ENCODE peak calls at places on chromosomes 2 and 18, in six cellular contexts. M is HCT116, J is H1, V is GM12878, X is HepG2, C is K562. A is an unnamed sample.

GRCh38 chr2:195613922-195614321 is 43.1 kb upstream of the SLC39A10 start:
- DNase-seq in M (no peak), J (no peak), V (no peak), X (peak; percentile 41), C (peak; percentile 21), A (peak; percentile 22)

GRCh38 chr2:229191413-229191812 is 79.7 kb downstream of the PID1 start:
- DNase-seq in M (no peak), J (no peak), V (no peak), X (no peak), C (no peak), A (no peak)

GRCh38 chr2:223050188-223050587 is 1.8 kb upstream of the KCNE4 start:
- DNase-seq in M (no peak), J (no peak), V (no peak), X (no peak), C (no peak), A (no peak)

GRCh38 chr2:46161921-46162320 is 135.3 kb upstream of the EPAS1 start:
- DNase-seq in M (no peak), J (no peak), V (no peak), X (no peak), C (no peak), A (no peak)

GRCh38 chr2:212811036-212811805 is 272.6 kb upstream of the ERBB4 start:
- DNase-seq in M (no peak), J (no peak), V (no peak), X (no peak), C (no peak), A (no peak)

GRCh38 chr18:22538463-22538862 is 120.7 kb upstream of the CTAGE1 start:
- DNase-seq in M (no peak), J (no peak), V (no peak), X (no peak), C (no peak), A (no peak)

GRCh38 chr2:168192839-168193616 is 54.4 kb downstream of the STK39 start:
- DNase-seq in M (no peak), J (no peak), V (no peak), X (no peak), C (no peak), A (no peak)

GRCh38 chr2:240526521-240526920 is 31.3 kb downstream of the ANKMY1 start:
- DNase-seq in M (no peak), J (no peak), V (no peak), X (no peak), C (no peak), A (no peak)

GRCh38 chr2:35522434-35522833 is 833.1 kb upstream of the CRIM1 start:
- DNase-seq in M (no peak), J (no peak), V (no peak), X (no peak), C (no peak), A (peak; percentile 56)

GRCh38 chr2:207046642-207047213 is 107.4 kb downstream of the CPO start:
- DNase-seq in M (no peak), J (no peak), V (no peak), X (no peak), C (no peak), A (no peak)

GRCh38 chr2:202099515-202099914 is 26.5 kb downstream of the KIAA2012 start:
- DNase-seq in M (no peak), J (no peak), V (no peak), X (no peak), C (no peak), A (no peak)

GRCh38 chr2:216584112-216584511 is 49.1 kb upstream of the IGFBP2 start:
- DNase-seq in M (no peak), J (no peak), V (no peak), X (peak; percentile 38), C (no peak), A (no peak)

GRCh38 chr2:61254536-61254935 is 92.5 kb downstream of the C2orf74 start:
- DNase-seq in M (no peak), J (no peak), V (no peak), X (no peak), C (no peak), A (no peak)

GRCh38 chr18:50879302-50880107 is 587 bp downstream of the ME2 start:
- DNase-seq in M (no peak), J (no peak), V (no peak), X (peak; percentile 18), C (peak; percentile 5), A (no peak)

GRCh38 chr18:8890957-8891464 is 185.7 kb downstream of the MTCL1 start:
- DNase-seq in M (peak; percentile 77), J (peak; percentile 60), V (no peak), X (peak; percentile 39), C (peak; percentile 65), A (peak; percentile 81)

DNA sequence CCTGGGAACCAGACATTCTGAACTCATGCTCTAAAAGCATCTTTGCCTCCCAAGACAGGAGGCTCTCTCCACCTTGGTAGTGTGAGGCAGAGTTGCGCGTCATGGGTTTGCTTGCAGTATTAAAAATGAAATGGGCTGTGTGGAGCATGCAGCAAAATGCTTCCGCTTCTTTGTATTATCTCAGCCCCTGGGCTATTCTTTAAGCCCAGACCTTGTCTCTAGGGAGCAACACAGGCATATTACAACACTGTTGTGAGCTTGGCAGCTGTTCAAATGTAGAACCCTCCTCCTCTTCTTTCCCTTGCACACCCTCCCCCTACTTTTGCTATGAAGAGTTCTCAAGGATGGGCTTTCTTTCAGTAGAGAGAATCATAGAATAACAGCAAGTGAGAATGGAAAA is 185.1 kb upstream of the LHCGR start:
- DNase-seq in M (no peak), J (no peak), V (no peak), X (no peak), C (no peak), A (no peak)
- TF ChIP-seq ZNF274 in M (no peak), J (no peak), V (no peak), X (no peak), C (no peak), A (no peak)

GRCh38 chr18:35710581-35710980 is 129.0 kb downstream of the GALNT1 start:
- DNase-seq in M (no peak), J (no peak), V (no peak), X (no peak), C (no peak), A (no peak)
- H3K36me3 ChIP-seq in M (peaks cover 5% of the 10 kb centered on the region), J (no peaks in the 10 kb centered on the region), V (no peaks in the 10 kb centered on the region), X (no peaks in the 10 kb centered on the region), C (peaks cover 4% of the 10 kb centered on the region), A (peaks cover 15% of the 10 kb centered on the region)

GRCh38 chr2:224984641-224985040 is 57.6 kb downstream of the DOCK10 start:
- DNase-seq in M (no peak), J (no peak), V (no peak), X (no peak), C (no peak), A (no peak)
- H3K27me3 ChIP-seq in M (peaks cover 7% of the 10 kb centered on the region), J (no peaks in the 10 kb centered on the region), V (no peaks in the 10 kb centered on the region), X (no peaks in the 10 kb centered on the region), C (no peaks in the 10 kb centered on the region), A (no peaks in the 10 kb centered on the region)

DNA sequence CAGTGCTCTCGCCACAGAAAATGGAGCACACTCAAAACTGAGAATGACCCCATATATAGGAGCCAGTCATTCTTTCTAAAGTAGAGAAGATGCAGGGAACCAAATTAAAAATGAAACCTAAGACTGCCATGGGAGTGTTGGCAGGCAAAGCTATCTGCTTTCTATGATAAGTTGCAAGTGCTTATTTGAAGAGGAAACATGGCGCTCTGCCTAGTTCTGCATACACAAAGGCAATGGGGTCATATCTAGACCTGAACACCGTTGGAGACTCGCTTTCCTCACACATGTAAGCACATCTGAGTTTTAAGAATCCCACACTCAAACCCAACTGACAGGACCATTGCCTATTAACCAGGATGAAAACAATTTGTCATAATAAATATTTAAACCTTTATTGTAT is 292.5 kb downstream of the ALK start:
- DNase-seq in M (no peak), J (no peak), V (no peak), X (no peak), C (no peak), A (no peak)
- TF ChIP-seq ZNF274 in M (no peak), J (no peak), V (no peak), X (no peak), C (no peak), A (no peak)

GRCh38 chr2:237096911-237097310 is 11.2 kb downstream of the COPS8 start:
- DNase-seq in M (no peak), J (no peak), V (no peak), X (no peak), C (no peak), A (no peak)

GRCh38 chr2:237099804-237100203 is 14.1 kb downstream of the COPS8 start:
- DNase-seq in M (no peak), J (no peak), V (no peak), X (no peak), C (no peak), A (no peak)

GRCh38 chr2:237096201-237096600 is 10.5 kb downstream of the COPS8 start:
- DNase-seq in M (no peak), J (no peak), V (no peak), X (no peak), C (no peak), A (no peak)

GRCh38 chr2:237097911-237098702 is 12.4 kb downstream of the COPS8 start:
- DNase-seq in M (no peak), J (no peak), V (no peak), X (no peak), C (no peak), A (no peak)

GRCh38 chr2:237097326-237097910 is 11.7 kb downstream of the COPS8 start:
- DNase-seq in M (no peak), J (no peak), V (no peak), X (no peak), C (no peak), A (no peak)
- H3K36me3 ChIP-seq in M (peaks cover 32% of the 10 kb centered on the region), J (peaks cover 9% of the 10 kb centered on the region), V (peaks cover 22% of the 10 kb centered on the region), X (peaks cover 12% of the 10 kb centered on the region), C (peaks cover 61% of the 10 kb centered on the region), A (peaks cover 77% of the 10 kb centered on the region)

DNA sequence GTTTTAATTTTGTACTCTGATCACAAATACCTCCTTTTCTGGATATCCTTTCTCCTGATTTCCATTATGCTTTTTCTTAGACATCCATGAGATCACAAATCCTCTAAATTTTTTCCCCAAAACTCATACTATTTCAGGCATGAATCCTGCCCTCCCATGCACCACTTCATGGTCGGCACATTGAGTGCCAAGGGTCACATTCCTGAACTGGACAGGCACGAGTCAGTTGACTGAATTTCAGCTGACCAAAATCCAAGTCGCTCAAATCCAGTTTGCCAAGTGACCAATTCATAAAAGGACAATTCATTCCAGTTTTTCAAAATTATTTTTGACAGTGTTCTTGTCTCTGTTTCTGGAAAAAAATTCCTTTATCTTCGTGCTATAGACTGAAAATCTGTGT is 22.1 kb downstream of the DYNAP start:
- DNase-seq in M (no peak), J (no peak), V (no peak), X (no peak), C (no peak), A (no peak)
- H3K27me3 ChIP-seq in M (no peaks in the 10 kb centered on the region), J (no peaks in the 10 kb centered on the region), V (no peaks in the 10 kb centered on the region), X (no peaks in the 10 kb centered on the region), C (no peaks in the 10 kb centered on the region), A (no peaks in the 10 kb centered on the region)

GRCh38 chr2:143513081-143513480 is 383.9 kb downstream of the ARHGAP15 start:
- DNase-seq in M (peak; percentile 19), J (peak; percentile 15), V (peak; percentile 5), X (peak; percentile 16), C (peak; percentile 25), A (peak; percentile 33)
- TF ChIP-seq ZNF274 in M (no peak), J (no peak), V (no peak), X (no peak), C (no peak), A (no peak)

GRCh38 chr2:226849349-226849748 is 13.5 kb downstream of the RHBDD1 start:
- DNase-seq in M (no peak), J (no peak), V (no peak), X (no peak), C (no peak), A (no peak)
- H3K36me3 ChIP-seq in M (no peaks in the 10 kb centered on the region), J (no peaks in the 10 kb centered on the region), V (peaks cover 3% of the 10 kb centered on the region), X (no peaks in the 10 kb centered on the region), C (peaks cover 2% of the 10 kb centered on the region), A (no peaks in the 10 kb centered on the region)

GRCh38 chr2:118875298-118875697 is 27.9 kb upstream of the EN1 start:
- DNase-seq in M (no peak), J (no peak), V (no peak), X (no peak), C (no peak), A (no peak)
- H3K27me3 ChIP-seq in M (peaks cover 42% of the 10 kb centered on the region), J (no peaks in the 10 kb centered on the region), V (no peaks in the 10 kb centered on the region), X (peaks cover 13% of the 10 kb centered on the region), C (no peaks in the 10 kb centered on the region), A (no peaks in the 10 kb centered on the region)